ENCODE peak calls at places on chromosomes 3 and 15, in seven cellular contexts. A is HCT116, J is GM12878, E is K562, X is H1, M is SK-N-SH, Y is HepG2. D is an unnamed sample.

GRCh38 chr3:134904796-134905646 is 110.0 kb downstream of the EPHB1 start:
- DNase-seq in A (no peak), E (no peak), Y (no peak), J (peak; percentile 55), X (no peak), M (no peak), D (no peak)

GRCh38 chr15:68674975-68675374 is 96.2 kb downstream of the CORO2B start:
- DNase-seq in J (peak; percentile 4), M (no peak), Y (no peak), A (no peak), E (no peak), X (no peak), D (no peak)

GRCh38 chr15:42591238-42591936 is 16.0 kb downstream of the STARD9 start:
- DNase-seq in X (no peak), A (no peak), Y (peak; percentile 84), E (peak; percentile 41), J (no peak), M (peak; percentile 33), D (peak; percentile 63)

GRCh38 chr3:119662604-119663377 is 2.4 kb upstream of the POPDC2 start:
- DNase-seq in Y (no peak), A (no peak), J (no peak), E (no peak), X (no peak), M (no peak), D (no peak)

GRCh38 chr3:184284696-184285095 is 8.9 kb downstream of the ECE2 start:
- DNase-seq in Y (peak; percentile 58), J (no peak), A (peak; percentile 70), X (no peak), M (peak; percentile 91), E (peak; percentile 75), D (peak; percentile 100)

GRCh38 chr3:51908026-51908425 is 4.9 kb upstream of the IQCF1 start:
- DNase-seq in Y (no peak), X (no peak), M (no peak), A (no peak), J (no peak), E (no peak), D (no peak)

GRCh38 chr15:59594493-59594942 is 17.1 kb upstream of the GCNT3 start:
- DNase-seq in Y (peak; percentile 84), A (no peak), J (no peak), M (no peak), E (no peak), X (no peak), D (no peak)

GRCh38 chr15:73046073-73046472 is 6.2 kb upstream of the NEO1 start:
- DNase-seq in Y (no peak), E (no peak), A (no peak), M (no peak), J (no peak), X (no peak), D (no peak)

GRCh38 chr3:53337167-53337940 is 10.0 kb downstream of the DCP1A start:
- DNase-seq in Y (no peak), M (no peak), E (no peak), A (no peak), J (no peak), X (no peak), D (no peak)

DNA sequence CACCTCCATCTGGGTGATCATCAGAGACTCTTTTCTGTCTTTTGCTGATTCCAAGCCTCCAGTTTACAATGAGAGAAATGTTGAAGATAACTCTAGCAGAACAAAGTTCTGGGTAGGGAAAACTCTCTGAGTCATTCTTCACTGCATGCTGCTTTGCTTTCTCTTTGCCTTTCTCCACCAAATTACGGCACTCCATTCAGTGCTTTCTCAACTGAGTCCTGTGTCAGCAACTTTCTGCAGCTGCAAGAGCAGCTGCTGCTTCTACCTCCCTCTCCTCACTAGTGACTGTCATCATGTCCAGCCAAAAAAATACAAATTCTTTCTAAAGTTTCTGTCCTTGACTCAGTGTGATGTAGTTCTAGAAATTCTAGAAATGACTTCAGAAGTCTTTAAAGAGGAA is 953.8 kb downstream of the IGSF11 start:
- DNase-seq in M (no peak), Y (no peak), X (no peak), J (no peak), E (no peak), A (no peak), D (no peak)
- TF ChIP-seq JUND in M (no peak), Y (no peak), X (no peak), J (no peak), E (no peak), A (no peak), D (no peak)

GRCh38 chr3:77449459-77449858 is 409.6 kb downstream of the ROBO2 start:
- DNase-seq in E (no peak), J (no peak), A (no peak), Y (no peak), X (no peak), M (no peak), D (no peak)
- TF ChIP-seq JUND in E (no peak), J (no peak), A (no peak), Y (no peak), X (no peak), M (no peak), D (no peak)

DNA sequence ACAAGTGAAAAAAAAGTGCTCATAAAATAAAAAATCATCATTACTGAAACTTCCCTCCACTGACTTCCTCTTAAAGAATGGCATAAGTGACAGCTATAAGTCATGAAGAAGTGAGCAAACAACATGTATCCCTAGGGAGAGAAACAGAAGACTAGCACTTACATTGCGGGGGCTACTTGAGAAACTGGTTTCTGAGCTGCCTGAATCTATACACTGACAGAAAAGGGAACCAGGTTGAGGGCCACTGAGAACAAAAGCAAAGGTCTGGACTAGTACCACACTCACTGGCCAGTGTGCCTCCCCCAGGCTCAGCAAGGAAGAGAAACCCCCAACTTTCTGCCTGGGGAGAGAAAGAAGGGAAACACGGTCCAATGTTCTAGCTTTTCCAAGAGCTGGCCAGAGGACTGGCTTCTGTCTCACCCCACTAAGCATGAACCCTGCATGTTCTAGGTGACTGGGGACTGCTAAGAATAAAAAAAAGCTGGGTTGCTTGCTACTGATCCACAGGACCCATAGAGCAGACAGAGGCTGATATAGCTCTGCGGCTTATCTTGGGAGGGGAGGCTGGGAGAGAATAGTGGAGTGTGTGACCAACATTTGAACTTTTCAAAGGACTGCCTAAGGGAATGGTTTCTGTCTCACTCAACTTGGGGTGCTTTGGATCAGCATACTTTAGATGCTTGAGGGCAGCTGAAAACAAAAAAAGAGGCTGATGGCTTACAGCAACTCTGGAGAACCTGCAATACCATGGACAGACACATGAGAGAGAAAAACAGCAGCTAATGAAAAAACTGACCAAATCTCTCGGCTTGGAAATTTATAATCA is 8.1 kb downstream of the RAD18 start:
- DNase-seq in E (no peak), X (no peak), J (peak; percentile 56), A (no peak), Y (no peak), M (no peak), D (no peak)
- TF ChIP-seq JUND in E (no peak), X (no peak), J (no peak), A (no peak), Y (no peak), M (no peak), D (no peak)

GRCh38 chr3:487580-487979 is 291.0 kb downstream of the CHL1 start:
- DNase-seq in E (no peak), J (no peak), M (no peak), Y (no peak), A (no peak), X (no peak), D (no peak)

GRCh38 chr3:481680-482079 is 285.1 kb downstream of the CHL1 start:
- DNase-seq in E (no peak), A (no peak), X (no peak), J (no peak), M (peak; percentile 36), Y (no peak), D (no peak)

GRCh38 chr3:484302-484701 is 287.7 kb downstream of the CHL1 start:
- DNase-seq in J (no peak), Y (no peak), X (no peak), M (no peak), A (no peak), E (no peak), D (no peak)

GRCh38 chr3:480070-480469 is 283.5 kb downstream of the CHL1 start:
- DNase-seq in J (no peak), M (no peak), E (no peak), X (no peak), Y (no peak), A (no peak), D (no peak)

GRCh38 chr3:482479-482878 is 285.9 kb downstream of the CHL1 start:
- DNase-seq in E (no peak), M (no peak), A (no peak), Y (no peak), J (no peak), X (no peak), D (no peak)
- TF ChIP-seq JUND in E (no peak), M (no peak), A (no peak), Y (no peak), J (no peak), X (no peak), D (no peak)

GRCh38 chr15:92645051-92645631 is 10.4 kb downstream of the FAM174B start:
- DNase-seq in X (no peak), A (no peak), M (no peak), E (no peak), J (no peak), Y (no peak), D (no peak)
- TF ChIP-seq JUND in X (no peak), A (no peak), M (no peak), E (no peak), J (no peak), Y (no peak), D (peak; percentile 87)

GRCh38 chr3:58416191-58416590 is 17.4 kb downstream of the PDHB start:
- DNase-seq in A (no peak), M (no peak), J (no peak), X (no peak), E (no peak), Y (no peak), D (no peak)

GRCh38 chr3:58411851-58412830 is 21.5 kb downstream of the PDHB start:
- DNase-seq in E (no peak), Y (no peak), X (no peak), J (no peak), A (no peak), M (no peak), D (no peak)

GRCh38 chr3:58418227-58418626 is 15.4 kb downstream of the PDHB start:
- DNase-seq in Y (no peak), X (no peak), M (no peak), J (no peak), E (no peak), A (no peak), D (no peak)

GRCh38 chr3:58417075-58417474 is 16.6 kb downstream of the PDHB start:
- DNase-seq in A (no peak), E (no peak), Y (no peak), M (no peak), J (no peak), X (no peak), D (no peak)

DNA sequence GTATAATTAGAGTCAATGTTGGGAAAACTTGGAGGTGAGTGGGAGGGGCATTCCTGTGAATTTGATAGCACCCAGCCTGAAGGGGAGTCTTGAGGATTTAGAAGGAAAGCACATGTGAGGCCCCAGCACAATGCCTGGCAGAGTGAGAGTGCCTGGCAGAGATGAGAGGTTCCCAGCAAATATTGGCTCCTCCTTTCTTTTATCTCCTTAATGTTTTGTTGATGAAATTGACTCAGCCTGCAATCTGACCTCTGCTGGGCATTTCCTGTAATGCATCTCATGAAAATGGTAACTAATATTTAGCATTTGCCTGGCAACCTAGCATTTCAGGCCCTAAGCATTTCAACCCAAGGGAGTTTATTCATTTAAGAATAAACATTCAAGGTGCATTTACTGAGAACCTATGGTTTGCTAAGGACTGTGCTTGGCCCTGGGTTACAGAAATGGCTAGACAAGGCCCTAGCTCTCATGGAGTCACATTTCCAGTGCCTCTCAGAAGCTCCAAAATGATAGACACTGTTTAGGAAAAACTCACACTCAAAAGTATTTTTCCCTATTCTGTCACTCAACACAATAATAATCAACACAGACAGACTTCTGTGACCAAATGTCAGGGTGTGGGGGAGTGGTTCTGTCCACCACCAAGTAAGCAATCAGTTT is 19.0 kb downstream of the PDHB start:
- DNase-seq in X (no peak), Y (peak; percentile 38), J (no peak), E (peak; percentile 37), A (peak; percentile 44), M (peak; percentile 66), D (no peak)
- TF ChIP-seq JUND in X (no peak), Y (no peak), J (no peak), E (no peak), A (no peak), M (no peak), D (no peak)